ENCODE peak calls at places on chromosomes 5 and 9, in six cellular contexts. F is A549, O is GM12878, C is HepG2, E is endothelial cell of umbilical vein, T is K562. A is an unnamed sample.

GRCh38 chr5:171432581-171433351 is 13.3 kb downstream of the FGF18 start:
- DNase-seq in O (no peak), E (no peak), T (no peak), C (no peak), F (no peak), A (no peak)

GRCh38 chr5:122442938-122443337 is 130.9 kb downstream of the SNCAIP start:
- DNase-seq in E (no peak), O (no peak), C (no peak), F (no peak), T (no peak), A (no peak)

GRCh38 chr5:151683936-151684586 is 2.7 kb downstream of the SPARC start:
- DNase-seq in E (peak), T (no peak), F (no peak), C (no peak), O (no peak), A (peak)

GRCh38 chr9:32954642-32955041 is 46.8 kb downstream of the APTX start:
- DNase-seq in T (no peak), F (peak), O (no peak), E (peak), C (peak), A (no peak)

GRCh38 chr9:131012023-131012334 is 3.0 kb downstream of the LAMC3 start:
- DNase-seq in F (no peak), E (no peak), C (peak), O (no peak), T (no peak), A (no peak)

GRCh38 chr5:143448518-143448917 is 45.0 kb upstream of the NR3C1 start:
- DNase-seq in O (no peak), C (no peak), T (no peak), E (no peak), F (no peak), A (no peak)

GRCh38 chr5:151591144-151591819 is at the start of gene FAT2:
- DNase-seq in T (no peak), C (no peak), E (no peak), O (no peak), F (no peak), A (no peak)

GRCh38 chr5:27652505-27652904 is 614.1 kb upstream of the CDH9 start:
- DNase-seq in O (no peak), F (peak), C (peak), E (no peak), T (no peak), A (peak)

GRCh38 chr5:143328589-143329220 is 74.8 kb downstream of the NR3C1 start:
- DNase-seq in T (no peak), E (no peak), O (no peak), F (no peak), C (no peak), A (no peak)

GRCh38 chr5:73865315-73865714 is 239.3 kb downstream of the ARHGEF28 start:
- DNase-seq in T (no peak), F (no peak), C (no peak), O (no peak), E (no peak), A (no peak)

GRCh38 chr9:134205636-134206316 is 41.4 kb upstream of the RNU6ATAC start:
- DNase-seq in F (no peak), T (peak), E (peak), O (no peak), C (no peak), A (no peak)

GRCh38 chr9:27499481-27499880 is 24.6 kb upstream of the IFNK start:
- DNase-seq in E (peak), O (no peak), C (no peak), F (peak), T (no peak), A (peak)

GRCh38 chr9:107628444-107628843 is 138.9 kb upstream of the KLF4 start:
- DNase-seq in T (no peak), E (no peak), C (no peak), F (no peak), O (no peak), A (no peak)

DNA sequence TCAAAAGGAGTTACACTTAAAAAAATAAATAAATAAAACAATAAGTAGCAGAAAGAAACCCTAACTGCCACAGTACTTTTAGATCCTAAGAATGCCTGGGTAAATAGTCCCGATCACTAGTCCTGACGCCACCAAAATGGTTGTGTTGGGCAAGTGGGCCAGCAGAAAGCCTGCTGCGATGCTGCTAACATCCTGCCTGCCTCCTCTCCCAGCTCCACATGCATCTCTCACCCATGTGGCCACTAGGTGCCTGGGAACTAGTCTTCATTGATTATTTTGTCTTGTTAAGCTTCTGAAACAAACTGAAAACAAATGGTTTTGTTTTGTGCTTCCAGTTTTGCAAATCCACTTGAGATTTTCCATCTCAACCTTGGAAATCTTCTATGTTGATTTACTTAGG is 54.4 kb upstream of the TRAF1 start:
- DNase-seq in C (no peak), O (no peak), T (no peak), E (no peak), F (no peak), A (no peak)
- TF ChIP-seq MYC in C (no peak), O (no peak), T (no peak), E (no peak), F (no peak), A (no peak)

DNA sequence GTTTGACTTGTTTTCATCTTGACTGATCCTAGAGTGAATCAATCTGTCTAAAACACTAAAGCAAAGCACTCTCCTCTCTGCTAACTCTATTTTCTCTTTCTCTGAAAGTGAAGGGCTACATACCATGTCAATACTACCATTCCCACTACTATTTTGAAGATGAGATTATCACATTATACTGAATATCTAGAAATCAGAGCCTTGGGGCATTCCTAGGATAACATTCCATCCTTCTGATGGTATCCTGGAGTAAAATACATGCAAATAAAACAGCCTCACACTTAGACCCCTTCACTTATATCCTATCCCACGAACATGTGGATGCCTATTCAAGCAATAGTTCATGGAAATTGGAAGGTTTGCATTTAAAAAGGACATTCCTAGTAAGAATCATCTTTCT is 309.3 kb upstream of the ACTBL2 start:
- DNase-seq in T (no peak), C (no peak), O (no peak), E (no peak), F (no peak), A (no peak)
- TF ChIP-seq MAX in T (no peak), C (no peak), O (no peak), E (no peak), F (no peak), A (no peak)

GRCh38 chr9:136109351-136110081 is 9.2 kb downstream of the TMEM250 start:
- DNase-seq in F (peak), C (no peak), T (peak), E (peak), O (peak), A (peak)
- TF ChIP-seq POLR2A in F (peak), C (no peak), T (peak), E (peak), O (no peak), A (no peak)

DNA sequence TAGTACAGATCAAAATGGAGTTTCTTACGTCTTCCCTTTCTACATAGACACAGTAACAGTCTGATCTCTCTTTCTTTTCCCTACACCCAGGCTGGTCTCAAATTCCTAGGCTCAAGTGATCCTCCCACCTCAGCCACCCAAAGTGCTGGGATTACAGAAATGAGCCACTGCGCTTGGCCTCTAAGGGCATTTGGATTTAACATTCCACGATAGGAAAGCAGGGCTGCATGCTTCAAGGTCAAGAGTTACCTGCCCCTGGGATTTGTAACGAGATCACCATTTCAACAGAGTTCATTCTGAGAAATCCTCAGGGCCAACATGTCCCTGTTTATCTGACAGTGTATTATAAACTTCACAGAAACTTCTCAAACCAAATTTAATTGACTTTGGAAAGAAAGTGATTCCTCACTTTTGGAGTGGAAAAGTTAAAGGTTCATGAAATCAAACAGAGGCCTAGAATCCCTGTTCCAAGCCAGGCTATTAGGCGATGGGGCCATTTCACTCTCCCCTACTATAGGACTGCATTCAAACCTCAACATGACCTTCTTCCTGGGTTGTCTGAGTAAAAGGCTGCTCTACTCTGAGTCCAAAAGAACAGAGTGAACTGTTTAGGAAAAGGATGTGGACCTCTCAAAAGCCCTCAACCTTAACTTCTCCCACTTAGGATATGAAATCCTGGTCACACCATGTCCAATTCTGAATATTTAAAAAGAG is 15.7 kb downstream of the C5orf52 start:
- DNase-seq in C (no peak), E (no peak), F (no peak), T (no peak), O (no peak), A (no peak)
- TF ChIP-seq MYC in C (no peak), E (no peak), F (no peak), T (no peak), O (no peak), A (no peak)

GRCh38 chr5:81749186-81749561 is 1.7 kb downstream of the SSBP2 start:
- DNase-seq in O (no peak), E (no peak), C (no peak), T (no peak), F (no peak), A (peak)

GRCh38 chr5:81751009-81751835 is at the start of gene SSBP2:
- DNase-seq in E (peak), F (peak), O (peak), C (peak), T (peak), A (peak)

GRCh38 chr5:81751836-81752643 is 1.1 kb upstream of the SSBP2 start:
- DNase-seq in E (peak), T (no peak), F (no peak), O (no peak), C (no peak), A (no peak)

GRCh38 chr5:81749562-81750307 is 1.2 kb downstream of the SSBP2 start:
- DNase-seq in T (peak), C (no peak), E (peak), O (peak), F (no peak), A (peak)

GRCh38 chr5:81750308-81751008 is 439 bp downstream of the SSBP2 start:
- DNase-seq in C (no peak), O (no peak), E (no peak), T (no peak), F (no peak), A (peak)
- TF ChIP-seq MAX in C (no peak), O (no peak), E (no peak), T (no peak), F (no peak), A (no peak)

GRCh38 chr9:95875305-95876137 is at the start of gene ERCC6L2:
- DNase-seq in T (peak), C (peak), O (peak), F (peak), E (peak), A (peak)
- TF ChIP-seq POLR2A in T (peak), C (peak), O (peak), F (peak), E (peak), A (peak)

GRCh38 chr9:76459691-76460635 is 981 bp downstream of the GCNT1 start:
- DNase-seq in T (peak), C (peak), E (peak), F (peak), O (no peak), A (peak)
- TF ChIP-seq MYC in T (no peak), C (no peak), E (no peak), F (no peak), O (no peak), A (no peak)

GRCh38 chr9:105405514-105406131 is 42.2 kb upstream of the FSD1L start:
- DNase-seq in E (peak), C (no peak), F (no peak), T (no peak), O (peak), A (peak)
- TF ChIP-seq MAX in E (no peak), C (peak), F (no peak), T (no peak), O (no peak), A (peak)

DNA sequence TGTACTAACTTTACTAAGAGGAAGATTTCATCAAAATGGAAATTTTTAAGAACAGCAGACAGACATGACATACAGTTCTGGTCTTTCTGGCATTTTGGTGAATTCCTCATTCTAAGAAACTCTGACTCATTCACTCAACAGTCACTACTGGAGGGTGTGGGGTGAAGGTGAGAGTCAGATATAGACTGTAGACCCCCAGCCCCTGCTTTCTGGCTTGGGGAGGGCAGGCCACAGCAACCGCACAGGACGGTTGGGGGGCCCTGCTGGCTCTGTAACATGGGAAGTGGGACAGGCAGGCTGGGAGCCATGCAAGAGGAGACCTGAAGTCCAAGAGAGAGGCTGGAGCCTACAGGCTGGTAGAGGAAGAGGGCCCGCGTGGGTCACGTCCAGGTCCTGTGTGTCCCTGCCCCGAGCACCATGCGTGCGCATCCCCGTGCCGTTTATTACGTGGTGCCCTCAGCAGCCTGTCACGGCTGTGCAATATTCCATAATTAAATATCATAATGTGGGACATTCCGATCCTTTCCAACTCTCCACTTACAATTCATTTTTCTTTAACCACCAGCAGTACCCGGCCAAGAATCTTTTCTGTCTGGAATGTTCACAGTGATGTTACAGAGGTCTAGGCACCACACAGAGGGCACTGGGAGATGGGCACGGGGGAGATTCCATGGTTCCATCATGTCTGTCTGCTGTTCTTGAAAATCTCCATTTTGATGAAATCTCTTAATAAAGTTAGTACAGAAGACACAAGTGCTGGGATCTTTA is 75.6 kb downstream of the SEMA4D start:
- DNase-seq in F (no peak), C (no peak), T (no peak), O (no peak), E (no peak), A (peak)
- TF ChIP-seq POLR2A in F (no peak), C (no peak), T (no peak), O (no peak), E (no peak), A (no peak)